ENCODE peak calls at places on chromosomes 1 and 21, in six cellular contexts. I is pancreas; K is activated CD8-positive, alpha-beta T cell treated with anti-CD3 and anti-CD28 coated beads for 36 hours; O is ascending aorta; Z is H9; G is transverse colon. P is an unnamed sample.

GRCh38 chr1:203754455-203754864 is 10.5 kb upstream of the LAX1 start:
- DNase-seq in I (no peak), G (peak; percentile 43), O (no peak), Z (no peak), K (peak; percentile 65), P (no peak)

GRCh38 chr1:30419831-30420230 is 303.6 kb downstream of the MATN1 start:
- DNase-seq in K (no peak), Z (no peak), O (no peak), G (no peak), I (no peak), P (no peak)

GRCh38 chr1:214241060-214241459 is 39.9 kb upstream of the SMYD2 start:
- DNase-seq in G (no peak), K (no peak), Z (no peak), I (no peak), O (no peak), P (no peak)

GRCh38 chr1:183443025-183443424 is 24.8 kb upstream of the NMNAT2 start:
- DNase-seq in I (no peak), Z (no peak), K (no peak), O (no peak), G (no peak), P (no peak)

GRCh38 chr1:17966341-17966740 is 141.3 kb upstream of the IGSF21 start:
- DNase-seq in I (no peak), K (no peak), Z (no peak), O (no peak), G (no peak), P (no peak)

GRCh38 chr1:30138891-30139290 is 584.5 kb downstream of the MATN1 start:
- DNase-seq in I (no peak), G (no peak), Z (no peak), O (no peak), K (no peak), P (no peak)

GRCh38 chr1:47444578-47445465 is 7.0 kb downstream of the FOXD2 start:
- DNase-seq in K (peak; percentile 26), O (no peak), G (peak; percentile 62), I (no peak), Z (peak; percentile 62), P (no peak)

GRCh38 chr1:10975567-10976326 is 36.7 kb upstream of the TARDBP start:
- DNase-seq in O (no peak), I (peak; percentile 43), G (peak; percentile 57), Z (no peak), K (no peak), P (no peak)

GRCh38 chr1:183719976-183720497 is 66.9 kb upstream of the APOBEC4 start:
- DNase-seq in O (no peak), G (no peak), Z (no peak), I (no peak), K (no peak), P (no peak)

GRCh38 chr1:229478852-229479251 is 29.3 kb downstream of the NUP133 start:
- DNase-seq in Z (no peak), K (no peak), O (no peak), G (no peak), I (no peak), P (peak; percentile 32)

GRCh38 chr1:114668784-114669561 is 876 bp downstream of the DENND2C start:
- DNase-seq in I (no peak), O (no peak), K (peak; percentile 15), G (no peak), Z (no peak), P (no peak)

GRCh38 chr21:36499578-36500471 is 19.9 kb upstream of the CLDN14 start:
- DNase-seq in K (no peak), I (peak; percentile 25), G (peak; percentile 39), O (no peak), Z (no peak), P (no peak)

GRCh38 chr1:53838654-53838974 is 518 bp upstream of the NDC1 start:
- DNase-seq in Z (no peak), K (no peak), G (no peak), O (no peak), I (no peak), P (no peak)

GRCh38 chr21:40381111-40381510 is 465.8 kb downstream of the DSCAM start:
- DNase-seq in O (no peak), G (no peak), Z (no peak), K (no peak), I (no peak), P (no peak)

GRCh38 chr1:162772571-162773154 is 17.8 kb upstream of the HSD17B7 start:
- DNase-seq in O (no peak), G (no peak), I (no peak), K (no peak), Z (no peak), P (no peak)

GRCh38 chr1:197737916-197738315 is 37.4 kb downstream of the DENND1B start:
- DNase-seq in K (no peak), I (no peak), Z (no peak), O (no peak), G (no peak), P (no peak)

GRCh38 chr1:161082996-161083742 is 6.2 kb downstream of the NECTIN4 start:
- DNase-seq in I (peak; percentile 80), O (peak; percentile 55), Z (no peak), G (peak; percentile 88), K (no peak), P (no peak)

GRCh38 chr1:232980336-232980978 is 30.0 kb downstream of the NTPCR start:
- DNase-seq in Z (peak; percentile 70), I (no peak), K (no peak), O (no peak), G (no peak), P (no peak)

GRCh38 chr1:2910211-2910610 is 108.7 kb upstream of the TTC34 start:
- DNase-seq in G (no peak), K (no peak), O (no peak), Z (no peak), I (no peak), P (no peak)

GRCh38 chr21:45108808-45109800 is 34.7 kb downstream of the ADARB1 start:
- DNase-seq in G (no peak), I (no peak), O (no peak), K (peak; percentile 56), Z (no peak), P (no peak)

GRCh38 chr1:214518387-214518786 is 33.0 kb downstream of the PTPN14 start:
- DNase-seq in G (no peak), I (no peak), O (no peak), Z (no peak), K (no peak), P (no peak)

DNA sequence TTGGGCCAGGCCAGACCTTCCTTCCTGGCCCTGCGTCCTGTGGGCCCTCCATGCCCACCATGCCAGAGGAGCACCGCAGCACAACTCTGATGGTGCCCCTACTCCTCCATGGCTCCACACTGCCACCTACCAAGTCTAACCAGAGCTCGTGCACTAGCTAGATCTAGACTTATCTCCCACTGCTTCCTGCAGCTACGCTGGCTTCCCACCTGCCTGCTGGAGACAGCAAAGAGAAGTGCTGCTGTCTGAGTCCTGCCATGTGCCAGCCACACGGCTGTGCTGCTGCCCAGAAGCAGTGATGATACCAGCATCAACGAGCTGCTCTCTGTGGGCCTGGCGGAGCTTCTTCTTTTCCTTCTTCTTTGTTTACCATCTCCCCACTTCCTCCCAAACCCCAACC is 4.5 kb downstream of the GUCA2B start:
- DNase-seq in Z (no peak), I (no peak), K (peak; percentile 27), G (no peak), O (no peak), P (no peak)
- TF ChIP-seq CTCF in Z (peak; percentile 34), I (no peak), K (no peak), G (no peak), O (no peak), P (no peak)

GRCh38 chr21:41784456-41785102 is 17.7 kb upstream of the RIPK4 start:
- DNase-seq in K (no peak), I (no peak), O (no peak), Z (no peak), G (no peak), P (no peak)

GRCh38 chr21:41781047-41781405 is 14.2 kb upstream of the RIPK4 start:
- DNase-seq in O (no peak), I (no peak), Z (no peak), K (no peak), G (no peak), P (no peak)

GRCh38 chr21:41783476-41784150 is 16.8 kb upstream of the RIPK4 start:
- DNase-seq in O (no peak), Z (no peak), G (peak; percentile 85), K (peak; percentile 37), I (no peak), P (no peak)

GRCh38 chr21:41786521-41786987 is 19.7 kb upstream of the RIPK4 start:
- DNase-seq in Z (no peak), G (no peak), K (no peak), I (peak; percentile 65), O (no peak), P (no peak)
- TF ChIP-seq CTCF in Z (no peak), G (no peak), K (no peak), I (no peak), O (no peak), P (no peak)

GRCh38 chr1:247576514-247576913 is 11.6 kb upstream of the OR2G2 start:
- DNase-seq in K (no peak), Z (no peak), I (no peak), O (no peak), G (no peak), P (peak; percentile 15)
- TF ChIP-seq CTCF in K (peak; percentile 59), Z (peak; percentile 65), I (no peak), O (no peak), G (peak; percentile 29), P (peak; percentile 42)

GRCh38 chr1:154324241-154324640 is 1.1 kb upstream of the ATP8B2 start:
- DNase-seq in Z (no peak), G (no peak), I (no peak), O (no peak), K (no peak), P (no peak)
- TF ChIP-seq CTCF in Z (no peak), G (no peak), I (no peak), O (no peak), K (no peak), P (no peak)

P was measured in GM10248.